ENCODE peak calls at places on chromosomes 13 and 19, in four cellular contexts. D, A, L and J are unnamed samples.

GRCh38 chr19:19475845-19476828 is 39.2 kb downstream of the TSSK6 start:
- DNase-seq in D (no peak), A (no peak), L (no peak), J (no peak)

GRCh38 chr13:97220151-97220900 is 1.8 kb upstream of the MBNL2 start:
- DNase-seq in D (no peak), A (no peak), L (no peak), J (no peak)

GRCh38 chr19:11480927-11481776 is at the start of gene ELAVL3:
- DNase-seq in D (no peak), A (no peak), L (no peak), J (no peak)

GRCh38 chr19:12065100-12065538 is 588 bp downstream of the ZNF844 start:
- DNase-seq in D (no peak), A (no peak), L (peak), J (peak)

GRCh38 chr19:17534767-17535166 is 20.7 kb upstream of the COLGALT1 start:
- DNase-seq in D (no peak), A (no peak), L (no peak), J (no peak)

GRCh38 chr19:10045371-10045770 is 32.1 kb downstream of the RDH8 start:
- DNase-seq in D (no peak), A (no peak), L (no peak), J (no peak)

GRCh38 chr13:113123226-113124150 is 889 bp downstream of the F10 start:
- DNase-seq in D (no peak), A (no peak), L (no peak), J (no peak)

GRCh38 chr13:95660981-95661581 is 15.9 kb upstream of the DNAJC3 start:
- DNase-seq in D (no peak), A (no peak), L (no peak), J (no peak)

GRCh38 chr13:31765441-31765840 is 26.1 kb downstream of the RXFP2 start:
- DNase-seq in D (no peak), A (no peak), L (no peak), J (no peak)

GRCh38 chr19:5897189-5897969 is 6.2 kb downstream of the NDUFA11 start:
- DNase-seq in D (no peak), A (no peak), L (no peak), J (no peak)

GRCh38 chr13:36531746-36532486 is 99.6 kb downstream of the CCNA1 start:
- DNase-seq in D (no peak), A (no peak), L (no peak), J (no peak)

GRCh38 chr13:41608779-41609178 is 151.4 kb downstream of the RGCC start:
- DNase-seq in D (no peak), A (no peak), L (no peak), J (no peak)

GRCh38 chr19:50490991-50491472 is 14.4 kb upstream of the GARIN5A start:
- DNase-seq in D (no peak), A (no peak), L (no peak), J (no peak)

GRCh38 chr19:3319643-3320353 is 46.6 kb upstream of the NFIC start:
- DNase-seq in D (no peak), A (no peak), L (no peak), J (no peak)

GRCh38 chr19:35090160-35090794 is 25.3 kb upstream of the FXYD3 start:
- DNase-seq in D (peak), A (peak), L (peak), J (peak)

GRCh38 chr19:9848060-9848459 is 12.9 kb downstream of the PIN1 start:
- DNase-seq in D (no peak), A (no peak), L (no peak), J (no peak)